ENCODE peak calls at places on chromosomes 11 and 22, in four cellular contexts. U is mucosa of descending colon, A is A549, S is mesothelial cell of epicardium. D is an unnamed sample.

GRCh38 chr11:31921066-31921465 is 109.9 kb upstream of the PAX6 start:
- DNase-seq in A (no peak), U (no peak), S (no peak), D (no peak)

GRCh38 chr11:126058090-126058489 is 4.6 kb downstream of the CDON start:
- DNase-seq in A (no peak), S (no peak), U (no peak), D (no peak)

GRCh38 chr11:11263238-11264030 is 89.6 kb downstream of the CSNK2A3 start:
- DNase-seq in U (no peak), S (no peak), A (no peak), D (no peak)

GRCh38 chr11:64659417-64660144 is 63.4 kb downstream of the NRXN2 start:
- DNase-seq in A (peak; percentile 73), S (no peak), U (no peak), D (no peak)

GRCh38 chr11:100925935-100926334 is 203.7 kb downstream of the PGR start:
- DNase-seq in A (peak; percentile 41), S (no peak), U (no peak), D (no peak)

GRCh38 chr22:20141186-20142077 is 9.4 kb downstream of the CCDC188 start:
- DNase-seq in U (no peak), A (no peak), S (no peak), D (no peak)

GRCh38 chr11:12075822-12076821 is 34.3 kb upstream of the MICAL2 start:
- DNase-seq in S (no peak), A (peak; percentile 97), U (no peak), D (peak; percentile 57)

GRCh38 chr11:29127456-29127855 is 889.4 kb downstream of the KCNA4 start:
- DNase-seq in S (no peak), A (no peak), U (no peak), D (no peak)

GRCh38 chr22:50625131-50625567 is 2.8 kb downstream of the ARSA start:
- DNase-seq in U (no peak), A (no peak), S (no peak), D (peak; percentile 36)

GRCh38 chr22:36280379-36280778 is 27.4 kb downstream of the APOL1 start:
- DNase-seq in S (no peak), U (no peak), A (no peak), D (no peak)

GRCh38 chr22:44436656-44437492 is 61.2 kb downstream of the RTL6 start:
- DNase-seq in U (no peak), S (no peak), A (no peak), D (no peak)

GRCh38 chr11:134511255-134511654 is 99.2 kb upstream of the B3GAT1 start:
- DNase-seq in S (peak; percentile 3), U (no peak), A (no peak), D (no peak)

GRCh38 chr22:28012811-28013460 is 93.9 kb upstream of the PITPNB start:
- DNase-seq in U (no peak), A (no peak), S (no peak), D (peak; percentile 92)

GRCh38 chr11:45093761-45094455 is 52.5 kb upstream of the PRDM11 start:
- DNase-seq in S (no peak), A (no peak), U (no peak), D (peak; percentile 13)

GRCh38 chr11:113613619-113614018 is 92.5 kb downstream of the TMPRSS5 start:
- DNase-seq in U (no peak), A (no peak), S (no peak), D (no peak)

GRCh38 chr11:69293087-69293486 is 868 bp upstream of the MYEOV start:
- DNase-seq in U (no peak), A (peak; percentile 69), S (no peak), D (no peak)

GRCh38 chr11:36006556-36006955 is 62.7 kb downstream of the LDLRAD3 start:
- DNase-seq in U (no peak), S (no peak), A (no peak), D (no peak)

GRCh38 chr22:37623075-37624016 is 14.7 kb downstream of the GGA1 start:
- DNase-seq in A (peak; percentile 32), S (no peak), U (peak; percentile 71), D (no peak)

GRCh38 chr22:49922484-49922883 is 4.0 kb downstream of the CRELD2 start:
- DNase-seq in S (no peak), A (no peak), U (no peak), D (no peak)

GRCh38 chr11:60338053-60338452 is 11.0 kb downstream of the MS4A6E start:
- DNase-seq in S (no peak), U (no peak), A (no peak), D (no peak)

GRCh38 chr11:616320-617220 is 820 bp upstream of the IRF7 start:
- DNase-seq in S (no peak), A (no peak), U (peak; percentile 53), D (no peak)

GRCh38 chr22:38850941-38851849 is 7.4 kb upstream of the NPTXR start:
- DNase-seq in U (no peak), A (peak; percentile 36), S (no peak), D (no peak)

GRCh38 chr22:37229012-37229804 is 14.9 kb downstream of the RAC2 start:
- DNase-seq in S (no peak), U (no peak), A (peak; percentile 41), D (no peak)

GRCh38 chr11:114044042-114044871 is 15.3 kb upstream of the ZBTB16 start:
- DNase-seq in S (no peak), A (peak; percentile 20), U (peak; percentile 79), D (no peak)

GRCh38 chr22:36328635-36329216 is 59.0 kb downstream of the MYH9 start:
- DNase-seq in A (peak; percentile 68), U (no peak), S (no peak), D (peak; percentile 81)

GRCh38 chr11:15390857-15391256 is 276.1 kb downstream of the INSC start:
- DNase-seq in U (no peak), A (no peak), S (no peak), D (no peak)

GRCh38 chr11:106077609-106078517 is at the start of gene AASDHPPT:
- DNase-seq in S (peak; percentile 25), A (peak; percentile 59), U (peak; percentile 40), D (no peak)

GRCh38 chr11:46901156-46901555 is 17.2 kb downstream of the LRP4 start:
- DNase-seq in S (no peak), A (no peak), U (no peak), D (no peak)

GRCh38 chr11:66388746-66389386 is 17.3 kb upstream of the SLC29A2 start:
- DNase-seq in S (no peak), A (peak; percentile 80), U (peak; percentile 89), D (peak; percentile 56)

GRCh38 chr11:46541593-46542371 is 52.0 kb downstream of the AMBRA1 start:
- DNase-seq in U (peak; percentile 93), A (peak; percentile 42), S (no peak), D (peak; percentile 79)

GRCh38 chr11:90223248-90223585 is 368 bp upstream of the CHORDC1 start:
- DNase-seq in A (no peak), U (no peak), S (no peak), D (no peak)

GRCh38 chr22:31148953-31149627 is 8.8 kb upstream of the PLA2G3 start:
- DNase-seq in A (peak; percentile 72), U (peak; percentile 70), S (no peak), D (peak; percentile 69)

GRCh38 chr22:18909556-18909955 is 3.4 kb downstream of the DGCR6 start:
- DNase-seq in S (no peak), U (no peak), A (no peak), D (no peak)

DNA sequence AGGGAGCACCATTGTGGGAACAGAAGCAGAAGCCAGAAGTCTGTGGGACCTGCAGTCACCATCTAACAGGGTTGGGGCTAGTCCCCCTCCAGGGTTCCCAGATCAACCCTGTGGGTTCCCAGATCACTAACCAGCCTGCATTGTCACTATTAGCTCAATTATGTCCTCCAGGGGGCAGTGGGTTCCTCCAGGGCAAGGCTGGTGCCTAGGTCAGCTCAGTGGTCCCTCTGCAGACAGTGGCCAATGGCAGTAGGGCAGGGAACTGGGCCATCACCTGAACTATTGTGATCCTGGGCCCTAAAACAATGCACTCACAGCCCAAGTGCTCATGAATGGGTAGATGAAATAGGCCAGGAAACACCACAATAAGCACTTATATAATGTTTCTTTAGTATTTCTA is 18.8 kb upstream of the PRSS23 start:
- DNase-seq in S (no peak), A (no peak), U (no peak), D (no peak)
- TF ChIP-seq CTCF in S (no peak), A (no peak), U (no peak), D (no peak)

GRCh38 chr22:25110846-25111578 is 88.6 kb upstream of the CRYBB3 start:
- DNase-seq in S (peak; percentile 65), A (peak; percentile 86), U (peak; percentile 75), D (peak; percentile 83)
- TF ChIP-seq CTCF in S (peak; percentile 73), A (peak; percentile 52), U (no peak), D (peak; percentile 74)

GRCh38 chr11:1756791-1757771 is 6.6 kb downstream of the CTSD start:
- DNase-seq in U (no peak), S (no peak), A (no peak), D (no peak)
- TF ChIP-seq CTCF in U (no peak), S (no peak), A (no peak), D (no peak)

DNA sequence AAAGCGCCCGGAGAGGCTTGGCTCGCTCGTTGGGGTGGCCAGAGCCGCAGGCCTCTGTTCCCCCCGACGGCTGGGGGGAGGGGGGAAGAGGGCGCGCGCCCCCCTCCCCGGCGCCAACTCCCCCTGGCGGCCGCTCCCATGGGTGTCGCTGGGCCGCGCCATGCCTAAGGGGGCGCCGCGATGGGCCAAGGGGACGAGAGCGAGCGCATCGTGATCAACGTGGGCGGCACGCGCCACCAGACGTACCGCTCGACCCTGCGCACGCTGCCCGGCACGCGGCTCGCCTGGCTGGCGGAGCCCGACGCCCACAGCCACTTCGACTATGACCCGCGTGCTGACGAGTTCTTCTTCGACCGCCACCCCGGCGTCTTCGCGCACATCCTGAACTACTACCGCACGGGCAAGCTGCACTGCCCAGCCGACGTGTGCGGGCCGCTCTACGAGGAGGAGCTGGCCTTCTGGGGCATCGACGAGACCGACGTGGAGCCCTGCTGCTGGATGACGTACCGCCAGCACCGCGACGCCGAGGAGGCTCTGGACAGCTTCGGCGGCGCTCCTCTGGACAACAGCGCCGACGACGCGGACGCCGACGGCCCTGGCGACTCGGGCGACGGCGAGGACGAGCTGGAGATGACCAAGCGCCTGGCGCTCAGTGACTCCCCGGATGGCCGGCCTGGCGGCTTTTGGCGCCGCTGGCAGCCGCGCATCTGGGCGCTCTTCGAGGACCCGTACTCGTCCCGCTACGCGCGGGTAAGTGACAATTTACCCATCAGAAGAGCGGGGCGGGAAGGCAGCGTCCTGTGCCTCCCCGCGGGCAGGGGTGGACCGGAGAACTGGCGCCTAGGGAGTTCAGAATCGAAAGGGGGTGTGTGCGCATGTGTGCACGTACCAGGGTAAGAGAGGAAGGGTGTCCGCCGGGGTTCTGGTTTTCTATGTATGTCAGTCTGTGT is 1.5 kb downstream of the KCNC1 start:
- DNase-seq in A (no peak), S (no peak), U (no peak), D (peak; percentile 40)
- TF ChIP-seq CTCF in A (peak; percentile 20), S (peak; percentile 53), U (no peak), D (no peak)

GRCh38 chr22:46245515-46245914 is 4.6 kb downstream of the CDPF1 start:
- DNase-seq in U (no peak), S (no peak), A (no peak), D (no peak)
- TF ChIP-seq CTCF in U (no peak), S (no peak), A (no peak), D (no peak)

GRCh38 chr11:83021780-83022125 is 49.9 kb downstream of the RAB30 start:
- DNase-seq in A (no peak), S (no peak), U (no peak), D (no peak)

GRCh38 chr11:83024270-83024854 is 47.3 kb downstream of the RAB30 start:
- DNase-seq in U (no peak), S (no peak), A (no peak), D (no peak)

GRCh38 chr11:83019888-83020579 is 51.7 kb downstream of the RAB30 start:
- DNase-seq in A (no peak), S (no peak), U (peak; percentile 44), D (peak; percentile 25)

GRCh38 chr11:83023410-83023809 is 48.3 kb downstream of the RAB30 start:
- DNase-seq in S (no peak), A (no peak), U (no peak), D (no peak)

GRCh38 chr11:83020942-83021779 is 50.5 kb downstream of the RAB30 start:
- DNase-seq in S (no peak), U (no peak), A (no peak), D (no peak)
- TF ChIP-seq CTCF in S (no peak), U (no peak), A (no peak), D (no peak)